ENCODE peak calls at places on chromosomes 12 and 14, in nine cellular contexts. One of them, this sample, is unnamed.

GRCh38 chr12:32159381-32159780 is 52.7 kb downstream of the BICD1 start:
- DNase-seq in activated CD4-positive, alpha-beta T cell treated with anti-CD3 and anti-CD28 coated beads, Interleukin-2, amount 50 U/mL, for 24 hours: no peak
- DNase-seq in caudate nucleus: no peak
- DNase-seq in stomach: no peak
- DNase-seq in AG04450: no peak
- DNase-seq in heart left ventricle: no peak
- DNase-seq in aorta: no peak
- DNase-seq in H9: no peak
- DNase-seq in WTC11: no peak
- DNase-seq in this sample: no peak

GRCh38 chr14:57029620-57030253 is 219.5 kb upstream of the OTX2 start:
- DNase-seq in WTC11: no peak
- DNase-seq in activated CD4-positive, alpha-beta T cell treated with anti-CD3 and anti-CD28 coated beads, Interleukin-2, amount 50 U/mL, for 24 hours: no peak
- DNase-seq in caudate nucleus: no peak
- DNase-seq in H9: peak
- DNase-seq in stomach: no peak
- DNase-seq in heart left ventricle: no peak
- DNase-seq in aorta: no peak
- DNase-seq in AG04450: no peak
- DNase-seq in this sample: no peak

GRCh38 chr12:29167410-29167809 is 18.3 kb downstream of the FAR2 start:
- DNase-seq in caudate nucleus: no peak
- DNase-seq in WTC11: no peak
- DNase-seq in aorta: no peak
- DNase-seq in heart left ventricle: no peak
- DNase-seq in stomach: no peak
- DNase-seq in activated CD4-positive, alpha-beta T cell treated with anti-CD3 and anti-CD28 coated beads, Interleukin-2, amount 50 U/mL, for 24 hours: no peak
- DNase-seq in AG04450: no peak
- DNase-seq in H9: no peak
- DNase-seq in this sample: no peak

GRCh38 chr12:81381951-81382350 is 304.1 kb downstream of the ACSS3 start:
- DNase-seq in activated CD4-positive, alpha-beta T cell treated with anti-CD3 and anti-CD28 coated beads, Interleukin-2, amount 50 U/mL, for 24 hours: no peak
- DNase-seq in caudate nucleus: no peak
- DNase-seq in stomach: no peak
- DNase-seq in WTC11: no peak
- DNase-seq in aorta: no peak
- DNase-seq in H9: no peak
- DNase-seq in AG04450: no peak
- DNase-seq in heart left ventricle: no peak
- DNase-seq in this sample: no peak

GRCh38 chr12:70555081-70555480 is 82.1 kb downstream of the PTPRB start:
- DNase-seq in AG04450: no peak
- DNase-seq in stomach: no peak
- DNase-seq in H9: no peak
- DNase-seq in aorta: no peak
- DNase-seq in activated CD4-positive, alpha-beta T cell treated with anti-CD3 and anti-CD28 coated beads, Interleukin-2, amount 50 U/mL, for 24 hours: no peak
- DNase-seq in caudate nucleus: no peak
- DNase-seq in WTC11: no peak
- DNase-seq in heart left ventricle: no peak
- DNase-seq in this sample: no peak

GRCh38 chr12:111099186-111099585 is 178.8 kb upstream of the MYL2 start:
- DNase-seq in aorta: no peak
- DNase-seq in H9: no peak
- DNase-seq in stomach: no peak
- DNase-seq in caudate nucleus: no peak
- DNase-seq in AG04450: no peak
- DNase-seq in WTC11: no peak
- DNase-seq in heart left ventricle: no peak
- DNase-seq in activated CD4-positive, alpha-beta T cell treated with anti-CD3 and anti-CD28 coated beads, Interleukin-2, amount 50 U/mL, for 24 hours: no peak
- DNase-seq in this sample: no peak

GRCh38 chr14:52052289-52052943 is 16.4 kb downstream of the NID2 start:
- DNase-seq in heart left ventricle: no peak
- DNase-seq in H9: no peak
- DNase-seq in AG04450: no peak
- DNase-seq in activated CD4-positive, alpha-beta T cell treated with anti-CD3 and anti-CD28 coated beads, Interleukin-2, amount 50 U/mL, for 24 hours: no peak
- DNase-seq in stomach: no peak
- DNase-seq in WTC11: no peak
- DNase-seq in aorta: no peak
- DNase-seq in caudate nucleus: no peak
- DNase-seq in this sample: no peak

GRCh38 chr14:93347850-93348249 is 868 bp downstream of the COX8C start:
- DNase-seq in heart left ventricle: no peak
- DNase-seq in activated CD4-positive, alpha-beta T cell treated with anti-CD3 and anti-CD28 coated beads, Interleukin-2, amount 50 U/mL, for 24 hours: no peak
- DNase-seq in caudate nucleus: no peak
- DNase-seq in aorta: no peak
- DNase-seq in H9: no peak
- DNase-seq in AG04450: no peak
- DNase-seq in stomach: no peak
- DNase-seq in WTC11: no peak
- DNase-seq in this sample: no peak

This sample was measured in islet precursor cell.